ENCODE peak calls at places on chromosome 2, in seven cellular contexts. One of them, this sample, is unnamed.

GRCh38 chr2:209236369-209236768 is 187.5 kb upstream of the MAP2 start:
- DNase-seq in body of pancreas: no peak
- DNase-seq in CD4-positive, alpha-beta T cell: no peak
- DNase-seq in fibroblast of mammary gland: peak; percentile 1
- DNase-seq in left lung: no peak
- DNase-seq in HL-60: no peak
- DNase-seq in lung: no peak
- DNase-seq in this sample: no peak

GRCh38 chr2:16227811-16228462 is 287.6 kb downstream of the MYCN start:
- DNase-seq in body of pancreas: no peak
- DNase-seq in CD4-positive, alpha-beta T cell: no peak
- DNase-seq in fibroblast of mammary gland: no peak
- DNase-seq in left lung: no peak
- DNase-seq in HL-60: no peak
- DNase-seq in lung: no peak
- DNase-seq in this sample: no peak

GRCh38 chr2:76281176-76281841 is 570.6 kb upstream of the GCFC2 start:
- DNase-seq in body of pancreas: no peak
- DNase-seq in CD4-positive, alpha-beta T cell: no peak
- DNase-seq in fibroblast of mammary gland: no peak
- DNase-seq in left lung: no peak
- DNase-seq in HL-60: no peak
- DNase-seq in lung: no peak
- DNase-seq in this sample: no peak

GRCh38 chr2:189177441-189177840 is 2.1 kb downstream of the COL5A2 start:
- DNase-seq in body of pancreas: no peak
- DNase-seq in CD4-positive, alpha-beta T cell: no peak
- DNase-seq in fibroblast of mammary gland: no peak
- DNase-seq in left lung: no peak
- DNase-seq in HL-60: no peak
- DNase-seq in lung: no peak
- DNase-seq in this sample: no peak

GRCh38 chr2:128750328-128751165 is 431.9 kb upstream of the HS6ST1 start:
- DNase-seq in body of pancreas: no peak
- DNase-seq in CD4-positive, alpha-beta T cell: no peak
- DNase-seq in fibroblast of mammary gland: no peak
- DNase-seq in left lung: no peak
- DNase-seq in HL-60: no peak
- DNase-seq in lung: no peak
- DNase-seq in this sample: no peak

GRCh38 chr2:42336361-42336965 is 24.6 kb downstream of the COX7A2L start:
- DNase-seq in body of pancreas: no peak
- DNase-seq in CD4-positive, alpha-beta T cell: no peak
- DNase-seq in fibroblast of mammary gland: no peak
- DNase-seq in left lung: no peak
- DNase-seq in HL-60: no peak
- DNase-seq in lung: no peak
- DNase-seq in this sample: no peak

GRCh38 chr2:159572459-159572858 is 43.9 kb downstream of the BAZ2B start:
- DNase-seq in body of pancreas: no peak
- DNase-seq in CD4-positive, alpha-beta T cell: no peak
- DNase-seq in fibroblast of mammary gland: no peak
- DNase-seq in left lung: no peak
- DNase-seq in HL-60: no peak
- DNase-seq in lung: no peak
- DNase-seq in this sample: no peak

GRCh38 chr2:45946023-45946422 is 294.5 kb downstream of the PRKCE start:
- DNase-seq in body of pancreas: no peak
- DNase-seq in CD4-positive, alpha-beta T cell: no peak
- DNase-seq in fibroblast of mammary gland: peak; percentile 77
- DNase-seq in left lung: no peak
- DNase-seq in HL-60: no peak
- DNase-seq in lung: no peak
- DNase-seq in this sample: no peak

GRCh38 chr2:19847486-19847885 is 54.3 kb downstream of the TTC32 start:
- DNase-seq in body of pancreas: no peak
- DNase-seq in CD4-positive, alpha-beta T cell: no peak
- DNase-seq in fibroblast of mammary gland: no peak
- DNase-seq in left lung: no peak
- DNase-seq in HL-60: no peak
- DNase-seq in lung: peak; percentile 25
- DNase-seq in this sample: no peak

GRCh38 chr2:201807452-201807980 is 1.2 kb downstream of the CDK15 start:
- DNase-seq in body of pancreas: peak; percentile 11
- DNase-seq in CD4-positive, alpha-beta T cell: no peak
- DNase-seq in fibroblast of mammary gland: peak; percentile 94
- DNase-seq in left lung: no peak
- DNase-seq in HL-60: no peak
- DNase-seq in lung: no peak
- DNase-seq in this sample: no peak

GRCh38 chr2:121260370-121261154 is 24.4 kb downstream of the TFCP2L1 start:
- DNase-seq in body of pancreas: peak; percentile 39
- DNase-seq in CD4-positive, alpha-beta T cell: no peak
- DNase-seq in fibroblast of mammary gland: no peak
- DNase-seq in left lung: no peak
- DNase-seq in HL-60: no peak
- DNase-seq in lung: no peak
- DNase-seq in this sample: no peak

GRCh38 chr2:6826081-6826913 is 39.4 kb downstream of the CMPK2 start:
- DNase-seq in body of pancreas: no peak
- DNase-seq in CD4-positive, alpha-beta T cell: peak; percentile 39
- DNase-seq in fibroblast of mammary gland: peak; percentile 95
- DNase-seq in left lung: no peak
- DNase-seq in HL-60: peak; percentile 59
- DNase-seq in lung: peak; percentile 39
- DNase-seq in this sample: no peak

GRCh38 chr2:17245921-17246320 is 272.3 kb downstream of the RAD51AP2 start:
- DNase-seq in body of pancreas: no peak
- DNase-seq in CD4-positive, alpha-beta T cell: no peak
- DNase-seq in fibroblast of mammary gland: no peak
- DNase-seq in left lung: no peak
- DNase-seq in HL-60: no peak
- DNase-seq in lung: no peak
- DNase-seq in this sample: no peak

GRCh38 chr2:128664499-128664971 is 345.9 kb upstream of the HS6ST1 start:
- DNase-seq in body of pancreas: no peak
- DNase-seq in CD4-positive, alpha-beta T cell: no peak
- DNase-seq in fibroblast of mammary gland: no peak
- DNase-seq in left lung: no peak
- DNase-seq in HL-60: peak; percentile 54
- DNase-seq in lung: peak; percentile 13
- DNase-seq in this sample: no peak

GRCh38 chr2:219476605-219477578 is 21.8 kb upstream of the GMPPA start:
- DNase-seq in body of pancreas: peak; percentile 7
- DNase-seq in CD4-positive, alpha-beta T cell: no peak
- DNase-seq in fibroblast of mammary gland: no peak
- DNase-seq in left lung: peak; percentile 63
- DNase-seq in HL-60: no peak
- DNase-seq in lung: no peak
- DNase-seq in this sample: peak; percentile 66

GRCh38 chr2:37324536-37324785 is 172 bp downstream of the PRKD3 start:
- DNase-seq in body of pancreas: peak; percentile 80
- DNase-seq in CD4-positive, alpha-beta T cell: no peak
- DNase-seq in fibroblast of mammary gland: peak; percentile 59
- DNase-seq in left lung: no peak
- DNase-seq in HL-60: peak; percentile 57
- DNase-seq in lung: peak; percentile 77
- DNase-seq in this sample: no peak

GRCh38 chr2:1645761-1646476 is 98.4 kb downstream of the PXDN start:
- DNase-seq in body of pancreas: no peak
- DNase-seq in CD4-positive, alpha-beta T cell: no peak
- DNase-seq in fibroblast of mammary gland: no peak
- DNase-seq in left lung: peak; percentile 62
- DNase-seq in HL-60: no peak
- DNase-seq in lung: no peak
- DNase-seq in this sample: no peak

GRCh38 chr2:158321264-158321663 is 135.3 kb downstream of the CCDC148 start:
- DNase-seq in body of pancreas: peak; percentile 14
- DNase-seq in CD4-positive, alpha-beta T cell: no peak
- DNase-seq in fibroblast of mammary gland: peak; percentile 45
- DNase-seq in left lung: no peak
- DNase-seq in HL-60: no peak
- DNase-seq in lung: no peak
- DNase-seq in this sample: no peak

GRCh38 chr2:96549967-96550786 is 13.6 kb downstream of the ARID5A start:
- DNase-seq in body of pancreas: peak; percentile 85
- DNase-seq in CD4-positive, alpha-beta T cell: no peak
- DNase-seq in fibroblast of mammary gland: no peak
- DNase-seq in left lung: no peak
- DNase-seq in HL-60: no peak
- DNase-seq in lung: no peak
- DNase-seq in this sample: no peak

GRCh38 chr2:29123584-29124349 is 8.6 kb downstream of the CLIP4 start:
- DNase-seq in body of pancreas: no peak
- DNase-seq in CD4-positive, alpha-beta T cell: no peak
- DNase-seq in fibroblast of mammary gland: peak; percentile 93
- DNase-seq in left lung: no peak
- DNase-seq in HL-60: no peak
- DNase-seq in lung: no peak
- DNase-seq in this sample: no peak

GRCh38 chr2:26735096-26735495 is 29.0 kb upstream of the SLC35F6 start:
- DNase-seq in body of pancreas: no peak
- DNase-seq in CD4-positive, alpha-beta T cell: no peak
- DNase-seq in fibroblast of mammary gland: peak; percentile 96
- DNase-seq in left lung: no peak
- DNase-seq in HL-60: no peak
- DNase-seq in lung: no peak
- DNase-seq in this sample: no peak

GRCh38 chr2:179991344-179991743 is 15.8 kb downstream of the CWC22 start:
- DNase-seq in body of pancreas: no peak
- DNase-seq in CD4-positive, alpha-beta T cell: no peak
- DNase-seq in fibroblast of mammary gland: peak; percentile 24
- DNase-seq in left lung: no peak
- DNase-seq in HL-60: no peak
- DNase-seq in lung: no peak
- DNase-seq in this sample: no peak

GRCh38 chr2:11798946-11799495 is 52.6 kb downstream of the LPIN1 start:
- DNase-seq in body of pancreas: no peak
- DNase-seq in CD4-positive, alpha-beta T cell: no peak
- DNase-seq in fibroblast of mammary gland: no peak
- DNase-seq in left lung: no peak
- DNase-seq in HL-60: peak; percentile 14
- DNase-seq in lung: no peak
- DNase-seq in this sample: no peak

GRCh38 chr2:176158306-176158643 is 1.2 kb downstream of the HOXD3 start:
- DNase-seq in body of pancreas: no peak
- DNase-seq in CD4-positive, alpha-beta T cell: no peak
- DNase-seq in fibroblast of mammary gland: no peak
- DNase-seq in left lung: no peak
- DNase-seq in HL-60: no peak
- DNase-seq in lung: no peak
- DNase-seq in this sample: no peak

GRCh38 chr2:239467281-239467955 is 66.6 kb upstream of the HDAC4 start:
- DNase-seq in body of pancreas: no peak
- DNase-seq in CD4-positive, alpha-beta T cell: no peak
- DNase-seq in fibroblast of mammary gland: no peak
- DNase-seq in left lung: no peak
- DNase-seq in HL-60: no peak
- DNase-seq in lung: no peak
- DNase-seq in this sample: no peak

GRCh38 chr2:118274841-118275510 is 186.7 kb downstream of the INSIG2 start:
- DNase-seq in body of pancreas: no peak
- DNase-seq in CD4-positive, alpha-beta T cell: no peak
- DNase-seq in fibroblast of mammary gland: no peak
- DNase-seq in left lung: no peak
- DNase-seq in HL-60: no peak
- DNase-seq in lung: no peak
- DNase-seq in this sample: no peak

GRCh38 chr2:203535078-203535783 is at the start of gene RAPH1:
- DNase-seq in body of pancreas: peak; percentile 87
- DNase-seq in CD4-positive, alpha-beta T cell: peak; percentile 53
- DNase-seq in fibroblast of mammary gland: peak; percentile 89
- DNase-seq in left lung: peak; percentile 95
- DNase-seq in HL-60: peak; percentile 41
- DNase-seq in lung: peak; percentile 86
- DNase-seq in this sample: peak; percentile 70
- TF ChIP-seq CTCF in body of pancreas: no peak
- TF ChIP-seq CTCF in CD4-positive, alpha-beta T cell: no peak
- TF ChIP-seq CTCF in fibroblast of mammary gland: no peak
- TF ChIP-seq CTCF in left lung: no peak
- TF ChIP-seq CTCF in HL-60: no peak
- TF ChIP-seq CTCF in lung: no peak
- TF ChIP-seq CTCF in this sample: no peak

GRCh38 chr2:73939419-73939818 is 12.7 kb downstream of the DGUOK start:
- DNase-seq in body of pancreas: peak; percentile 29
- DNase-seq in CD4-positive, alpha-beta T cell: no peak
- DNase-seq in fibroblast of mammary gland: peak; percentile 86
- DNase-seq in left lung: no peak
- DNase-seq in HL-60: peak; percentile 43
- DNase-seq in lung: peak; percentile 37
- DNase-seq in this sample: no peak
- TF ChIP-seq CTCF in body of pancreas: peak; percentile 23
- TF ChIP-seq CTCF in CD4-positive, alpha-beta T cell: peak; percentile 21
- TF ChIP-seq CTCF in fibroblast of mammary gland: peak; percentile 34
- TF ChIP-seq CTCF in left lung: peak; percentile 14
- TF ChIP-seq CTCF in HL-60: no peak
- TF ChIP-seq CTCF in lung: no peak
- TF ChIP-seq CTCF in this sample: no peak

DNA sequence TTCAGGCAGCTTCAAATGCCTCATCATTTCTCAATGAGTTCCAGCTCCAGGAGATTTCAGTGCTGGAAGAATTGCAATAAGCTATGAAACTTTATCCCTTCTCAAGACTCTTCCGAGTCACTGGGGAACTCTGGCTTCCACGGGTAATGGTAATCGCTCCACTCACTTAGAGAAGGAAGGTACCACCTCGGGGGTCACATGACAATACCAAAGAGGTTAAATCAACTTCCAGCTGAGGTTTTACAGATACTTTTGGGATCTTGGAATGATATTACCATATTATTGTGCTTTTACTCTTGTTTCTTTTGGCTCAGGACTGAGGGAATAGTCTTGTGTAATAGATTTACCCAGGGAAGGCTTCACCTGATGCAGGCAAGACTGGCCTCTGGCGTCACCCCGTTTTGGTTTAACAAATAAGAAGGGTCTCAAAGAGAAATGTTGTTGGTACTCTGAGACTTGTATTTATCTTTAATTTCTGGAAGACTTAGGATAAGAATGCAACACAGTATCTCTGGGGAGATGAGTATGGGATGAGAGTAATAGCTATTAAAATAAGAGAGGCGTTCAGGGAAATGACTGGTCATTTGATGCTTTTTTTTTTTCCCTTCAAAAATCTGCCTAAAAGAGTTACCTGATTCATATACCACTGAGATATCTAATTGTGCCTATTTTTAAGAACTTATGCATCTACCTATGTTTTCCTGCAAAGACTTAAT is 316.9 kb upstream of the ZEB2 start:
- DNase-seq in body of pancreas: no peak
- DNase-seq in CD4-positive, alpha-beta T cell: no peak
- DNase-seq in fibroblast of mammary gland: peak; percentile 84
- DNase-seq in left lung: no peak
- DNase-seq in HL-60: no peak
- DNase-seq in lung: no peak
- DNase-seq in this sample: no peak
- TF ChIP-seq CTCF in body of pancreas: no peak
- TF ChIP-seq CTCF in CD4-positive, alpha-beta T cell: no peak
- TF ChIP-seq CTCF in fibroblast of mammary gland: no peak
- TF ChIP-seq CTCF in left lung: no peak
- TF ChIP-seq CTCF in HL-60: no peak
- TF ChIP-seq CTCF in lung: no peak
- TF ChIP-seq CTCF in this sample: no peak

GRCh38 chr2:143688815-143689214 is 559.6 kb downstream of the ARHGAP15 start:
- DNase-seq in body of pancreas: no peak
- DNase-seq in CD4-positive, alpha-beta T cell: no peak
- DNase-seq in fibroblast of mammary gland: no peak
- DNase-seq in left lung: no peak
- DNase-seq in HL-60: no peak
- DNase-seq in lung: no peak
- DNase-seq in this sample: no peak
- TF ChIP-seq CTCF in body of pancreas: no peak
- TF ChIP-seq CTCF in CD4-positive, alpha-beta T cell: no peak
- TF ChIP-seq CTCF in fibroblast of mammary gland: no peak
- TF ChIP-seq CTCF in left lung: no peak
- TF ChIP-seq CTCF in HL-60: no peak
- TF ChIP-seq CTCF in lung: no peak
- TF ChIP-seq CTCF in this sample: no peak